ENCODE peak calls at places on chromosome 12, in six cellular contexts. H, V, J, N, O and A are unnamed samples. For H3K79me2, the result is how much of the 10 kb centered on the place peaks cover.

GRCh38 chr12:119157528-119157927 is 21.2 kb upstream of the HSPB8 start:
- DNase-seq in O (no peak), V (no peak), N (no peak), H (no peak), J (no peak), A (no peak)

GRCh38 chr12:131677699-131678098 is 33.2 kb upstream of the SFSWAP start:
- DNase-seq in V (no peak), O (no peak), N (no peak), H (no peak), J (no peak), A (no peak)

GRCh38 chr12:75289678-75290200 is 40.4 kb downstream of the CAPS2 start:
- DNase-seq in V (no peak), J (peak), H (no peak), N (no peak), O (no peak), A (peak)

GRCh38 chr12:90481748-90482147 is 473.2 kb downstream of the CCER1 start:
- DNase-seq in H (no peak), O (no peak), N (no peak), J (no peak), V (no peak), A (no peak)

GRCh38 chr12:27549801-27550652 is 26.0 kb downstream of the PPFIBP1 start:
- DNase-seq in V (no peak), H (peak), N (peak), O (peak), J (peak), A (peak)

GRCh38 chr12:109656681-109657262 is 56.9 kb upstream of the FAM222A start:
- DNase-seq in H (no peak), N (no peak), J (no peak), O (no peak), V (no peak), A (no peak)

GRCh38 chr12:115411121-115411520 is 727.1 kb upstream of the TBX3 start:
- DNase-seq in N (no peak), O (no peak), V (peak), J (no peak), H (no peak), A (no peak)

GRCh38 chr12:94768398-94769039 is 118.2 kb upstream of the TMCC3 start:
- DNase-seq in H (no peak), J (peak), V (no peak), N (no peak), O (peak), A (no peak)

GRCh38 chr12:131454418-131455217 is 256.3 kb upstream of the SFSWAP start:
- DNase-seq in H (peak), O (no peak), J (no peak), N (no peak), V (peak), A (peak)

GRCh38 chr12:49873361-49873934 is 30.3 kb downstream of the FAIM2 start:
- DNase-seq in O (peak), H (no peak), N (no peak), V (no peak), J (peak), A (peak)

GRCh38 chr12:95201056-95201670 is 16.1 kb downstream of the FGD6 start:
- DNase-seq in O (peak), J (peak), H (no peak), V (no peak), N (peak), A (peak)

GRCh38 chr12:91274886-91275285 is 92.3 kb upstream of the DCN start:
- DNase-seq in N (no peak), J (peak), O (peak), V (peak), H (no peak), A (peak)

GRCh38 chr12:22051114-22051698 is 5.2 kb downstream of the CMAS start:
- DNase-seq in H (no peak), N (no peak), J (no peak), O (no peak), V (no peak), A (no peak)

GRCh38 chr12:102690267-102690666 is 209.9 kb upstream of the IGF1 start:
- DNase-seq in O (no peak), N (no peak), J (no peak), V (peak), H (no peak), A (no peak)

GRCh38 chr12:92735131-92735721 is 32.4 kb downstream of the PLEKHG7 start:
- DNase-seq in N (peak), H (no peak), V (no peak), J (peak), O (peak), A (peak)

GRCh38 chr12:32390572-32391219 is 8.7 kb upstream of the FGD4 start:
- DNase-seq in O (no peak), J (peak), V (no peak), N (no peak), H (peak), A (peak)

GRCh38 chr12:84661732-84662326 is 250.8 kb downstream of the SLC6A15 start:
- DNase-seq in J (peak), O (peak), H (no peak), V (no peak), N (peak), A (peak)

GRCh38 chr12:108772247-108772646 is 40.9 kb upstream of the CORO1C start:
- DNase-seq in V (no peak), O (no peak), N (no peak), H (no peak), J (no peak), A (peak)

GRCh38 chr12:59736786-59737185 is 141.0 kb downstream of the SLC16A7 start:
- DNase-seq in H (no peak), N (peak), J (peak), O (peak), V (no peak), A (peak)

GRCh38 chr12:100388382-100388781 is 31.5 kb downstream of the SLC17A8 start:
- DNase-seq in V (no peak), J (no peak), O (no peak), H (peak), N (no peak), A (no peak)

GRCh38 chr12:31003861-31004640 is 69.6 kb upstream of the DDX11 start:
- DNase-seq in J (no peak), O (no peak), V (no peak), N (no peak), H (no peak), A (no peak)

GRCh38 chr12:32477714-32478113 is 78.4 kb downstream of the FGD4 start:
- DNase-seq in N (no peak), O (peak), J (peak), V (no peak), H (no peak), A (no peak)

GRCh38 chr12:24728366-24728765 is 220.5 kb downstream of the BCAT1 start:
- DNase-seq in H (peak), J (peak), O (no peak), N (peak), V (peak), A (peak)

GRCh38 chr12:34389378-34390170 is 367.3 kb downstream of the ALG10 start:
- DNase-seq in J (no peak), V (no peak), O (no peak), H (no peak), N (no peak), A (no peak)

GRCh38 chr12:115916910-115917668 is 360.4 kb downstream of the MED13L start:
- DNase-seq in O (no peak), J (no peak), N (peak), H (peak), V (peak), A (peak)

GRCh38 chr12:95582230-95583058 is 31.2 kb upstream of the USP44 start:
- DNase-seq in V (peak), O (peak), J (peak), H (peak), N (peak), A (peak)

GRCh38 chr12:95574030-95574429 is 22.8 kb upstream of the USP44 start:
- DNase-seq in J (no peak), N (no peak), V (peak), H (no peak), O (no peak), A (no peak)

GRCh38 chr12:91211869-91212268 is 29.3 kb upstream of the DCN start:
- DNase-seq in O (no peak), V (no peak), H (no peak), J (no peak), N (no peak), A (no peak)

GRCh38 chr12:57107456-57107855 is 3.7 kb downstream of the STAT6 start:
- DNase-seq in H (no peak), N (no peak), J (no peak), O (no peak), V (no peak), A (peak)
- H3K9ac ChIP-seq in H (no peak), N (no peak), J (no peak), O (no peak), V (no peak), A (no peak)

DNA sequence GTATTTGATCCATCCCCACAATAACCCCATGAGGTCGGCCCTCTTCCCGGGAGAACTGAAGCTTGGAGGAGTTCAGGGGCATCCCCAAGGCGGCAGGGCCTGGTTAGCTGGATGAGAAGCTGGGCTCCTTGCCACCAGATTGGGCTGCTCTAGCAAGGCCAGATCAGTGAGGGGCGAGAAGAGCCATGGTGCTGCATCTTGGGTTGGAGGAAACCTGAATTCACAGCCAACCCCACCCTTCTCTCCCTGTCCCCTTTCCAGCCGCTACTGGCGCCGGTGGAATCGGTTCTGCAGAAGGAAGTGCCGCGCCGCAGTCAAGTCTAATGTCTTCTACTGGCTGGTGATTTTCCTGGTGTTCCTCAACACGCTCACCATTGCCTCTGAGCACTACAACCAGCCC is 228.6 kb upstream of the FKBP4 start:
- DNase-seq in V (no peak), N (no peak), J (no peak), O (no peak), H (no peak), A (no peak)
- H3K79me2 ChIP-seq in V (under half), N (under half), J (under half), O (under half), H (under half), A (under half)

DNA sequence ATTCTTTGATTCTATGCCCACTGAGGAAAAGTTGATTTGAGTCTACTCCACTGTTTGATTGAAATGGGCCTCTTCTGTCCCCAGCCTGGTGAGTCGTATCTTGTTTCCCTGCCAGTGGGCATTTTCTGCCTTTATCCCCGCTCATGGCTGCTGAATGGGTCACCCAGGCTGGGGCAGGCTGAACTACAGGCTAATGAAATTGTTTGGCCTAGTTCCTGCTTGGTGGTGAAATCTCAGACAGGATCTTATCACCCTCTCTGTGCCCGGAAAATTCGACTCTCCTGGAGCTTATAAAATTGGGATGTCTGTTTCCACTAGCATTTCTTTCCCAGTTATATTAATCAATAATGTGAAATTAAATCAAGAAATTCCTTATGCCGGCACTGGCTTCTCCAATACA is 65.0 kb downstream of the CHST11 start:
- DNase-seq in O (no peak), V (no peak), N (no peak), J (peak), H (no peak), A (peak)
- H3K9ac ChIP-seq in O (no peak), V (no peak), N (no peak), J (no peak), H (no peak), A (no peak)

GRCh38 chr12:106774808-106775524 is 484 bp downstream of the RIC8B start:
- DNase-seq in J (no peak), O (no peak), V (no peak), H (no peak), N (no peak), A (no peak)

GRCh38 chr12:106780010-106780625 is 5.6 kb downstream of the RIC8B start:
- DNase-seq in V (no peak), H (no peak), O (no peak), J (peak), N (peak), A (peak)

GRCh38 chr12:106773945-106774807 is at the start of gene RIC8B:
- DNase-seq in H (peak), N (peak), V (peak), J (peak), O (peak), A (peak)

GRCh38 chr12:106773286-106773685 is 1.2 kb upstream of the RIC8B start:
- DNase-seq in H (no peak), N (no peak), V (no peak), J (no peak), O (no peak), A (no peak)

DNA sequence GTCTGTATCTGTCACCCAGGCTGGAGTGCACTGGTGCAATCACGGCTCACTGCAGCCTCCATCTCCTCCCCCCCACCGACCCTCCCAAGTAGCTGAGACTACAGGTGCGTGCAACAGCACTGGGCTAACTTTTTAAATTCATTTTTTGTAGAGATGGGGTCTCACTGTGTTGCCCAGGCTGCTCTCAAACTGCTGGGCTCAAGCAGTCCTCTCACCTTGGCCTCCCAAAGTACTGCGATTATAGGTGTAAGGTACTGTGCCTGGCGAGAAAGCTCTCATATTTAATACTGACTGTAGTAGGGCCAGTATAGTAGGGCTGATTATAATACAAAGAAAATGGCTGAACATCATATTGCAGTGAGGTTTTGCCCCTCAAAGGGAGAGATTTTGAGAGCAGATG is 2.4 kb downstream of the RIC8B start:
- DNase-seq in N (no peak), O (no peak), V (no peak), J (no peak), H (no peak), A (no peak)
- H3K79me2 ChIP-seq in N (half or more), O (half or more), V (half or more), J (under half), H (under half), A (half or more)

GRCh38 chr12:56300644-56301464 is 724 bp upstream of the CS start:
- DNase-seq in N (no peak), V (peak), J (no peak), O (no peak), H (no peak), A (no peak)

GRCh38 chr12:56299853-56300643 is at the start of gene CS:
- DNase-seq in J (peak), H (peak), N (peak), V (peak), O (peak), A (peak)

GRCh38 chr12:56308714-56309113 is 7.1 kb downstream of the CNPY2 start:
- DNase-seq in H (no peak), V (no peak), N (no peak), J (no peak), O (no peak), A (no peak)

GRCh38 chr12:56307221-56307965 is 7.3 kb upstream of the CS start:
- DNase-seq in J (no peak), H (no peak), N (no peak), V (no peak), O (no peak), A (no peak)

DNA sequence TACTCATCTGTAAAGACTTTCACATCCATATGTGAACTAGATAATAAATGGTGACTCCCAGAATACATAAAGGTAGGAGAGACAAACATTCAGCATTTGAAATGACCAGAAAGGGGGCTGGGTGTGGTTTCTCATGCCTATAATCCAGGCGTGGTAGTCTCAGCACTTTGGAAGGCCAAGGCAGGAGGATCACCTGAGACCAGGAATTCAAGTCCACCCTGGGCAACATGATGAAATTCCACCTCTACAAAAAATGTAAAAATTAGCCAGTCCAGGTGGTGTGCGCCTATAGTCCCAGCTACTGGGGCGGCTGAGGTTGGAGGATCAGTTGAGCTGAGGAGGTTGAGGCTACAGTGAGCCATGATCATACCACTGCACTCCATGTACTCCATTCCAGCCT is 4.1 kb upstream of the CS start:
- DNase-seq in V (no peak), H (no peak), J (no peak), O (no peak), N (no peak), A (no peak)
- H3K9ac ChIP-seq in V (no peak), H (no peak), J (no peak), O (no peak), N (no peak), A (no peak)

DNA sequence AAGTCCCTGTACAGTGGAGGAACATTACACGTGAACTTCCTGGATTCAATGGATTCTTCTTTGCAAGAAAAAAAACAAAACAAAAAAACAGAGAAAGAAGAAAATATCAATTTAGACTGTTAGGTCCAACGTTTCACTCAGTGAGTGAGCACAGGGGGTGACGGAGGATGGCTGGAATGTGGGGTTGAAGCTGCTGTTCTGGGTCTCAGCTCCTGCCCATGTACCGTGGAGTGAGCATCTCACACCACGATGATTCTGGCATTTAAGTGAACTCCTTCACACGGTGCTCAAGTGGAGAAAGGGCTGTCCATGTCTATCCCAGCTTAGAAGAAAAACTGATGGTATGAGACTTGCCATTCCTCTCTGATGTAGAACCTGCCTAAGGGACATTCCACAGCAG is 23.2 kb downstream of the CCND2 start:
- DNase-seq in H (no peak), J (no peak), V (no peak), O (no peak), N (no peak), A (no peak)
- H3K79me2 ChIP-seq in H (under half), J (under half), V (under half), O (under half), N (half or more), A (under half)

GRCh38 chr12:67893003-67893402 is 96.2 kb upstream of the IFNG-AS1 start:
- DNase-seq in H (no peak), N (no peak), J (no peak), O (no peak), V (no peak), A (no peak)
- H3K9ac ChIP-seq in H (no peak), N (no peak), J (no peak), O (no peak), V (no peak), A (no peak)

GRCh38 chr12:26018926-26019325 is 60.4 kb downstream of the RASSF8 start:
- DNase-seq in H (no peak), J (no peak), V (no peak), N (peak), O (no peak), A (peak)
- H3K79me2 ChIP-seq in H (under half), J (under half), V (half or more), N (half or more), O (half or more), A (half or more)

GRCh38 chr12:127785936-127786335 is 481.0 kb upstream of the TMEM132C start:
- DNase-seq in J (no peak), V (no peak), O (no peak), H (no peak), N (no peak), A (peak)
- H3K9ac ChIP-seq in J (no peak), V (no peak), O (peak), H (no peak), N (no peak), A (no peak)